ENCODE peak calls at places on chromosomes 12 and 14, in ten cellular contexts. One of them, this sample, is unnamed.

GRCh38 chr12:132972374-132972773 is 13.8 kb upstream of the ZNF26 start:
- DNase-seq in suprapubic skin: no peak
- DNase-seq in GM12878: no peak
- DNase-seq in uterus: no peak
- DNase-seq in prostate gland: no peak
- DNase-seq in esophagus muscularis mucosa: no peak
- DNase-seq in upper lobe of left lung: no peak
- DNase-seq in H54: no peak
- DNase-seq in body of pancreas: no peak
- DNase-seq in stomach: no peak
- DNase-seq in this sample: no peak

GRCh38 chr12:80864046-80864735 is 73.5 kb downstream of the LIN7A start:
- DNase-seq in suprapubic skin: no peak
- DNase-seq in GM12878: no peak
- DNase-seq in uterus: no peak
- DNase-seq in prostate gland: no peak
- DNase-seq in esophagus muscularis mucosa: no peak
- DNase-seq in upper lobe of left lung: no peak
- DNase-seq in H54: no peak
- DNase-seq in body of pancreas: no peak
- DNase-seq in stomach: no peak
- DNase-seq in this sample: no peak

GRCh38 chr12:19129486-19130223 is at the start of gene PLEKHA5:
- DNase-seq in suprapubic skin: peak
- DNase-seq in GM12878: no peak
- DNase-seq in uterus: peak
- DNase-seq in prostate gland: peak
- DNase-seq in esophagus muscularis mucosa: no peak
- DNase-seq in upper lobe of left lung: peak
- DNase-seq in H54: peak
- DNase-seq in body of pancreas: peak
- DNase-seq in stomach: peak
- DNase-seq in this sample: peak

GRCh38 chr12:66600805-66601392 is 78.0 kb downstream of the GRIP1 start:
- DNase-seq in suprapubic skin: no peak
- DNase-seq in GM12878: no peak
- DNase-seq in uterus: no peak
- DNase-seq in prostate gland: no peak
- DNase-seq in esophagus muscularis mucosa: no peak
- DNase-seq in upper lobe of left lung: no peak
- DNase-seq in H54: no peak
- DNase-seq in body of pancreas: no peak
- DNase-seq in stomach: no peak
- DNase-seq in this sample: no peak

GRCh38 chr14:100780646-100781355 is 45.1 kb upstream of the MEG3 start:
- DNase-seq in suprapubic skin: peak
- DNase-seq in GM12878: no peak
- DNase-seq in uterus: peak
- DNase-seq in prostate gland: no peak
- DNase-seq in esophagus muscularis mucosa: no peak
- DNase-seq in upper lobe of left lung: peak
- DNase-seq in H54: no peak
- DNase-seq in body of pancreas: no peak
- DNase-seq in stomach: peak
- DNase-seq in this sample: peak

GRCh38 chr12:89565002-89565401 is 39.2 kb upstream of the POC1B start:
- DNase-seq in suprapubic skin: no peak
- DNase-seq in GM12878: no peak
- DNase-seq in uterus: no peak
- DNase-seq in prostate gland: no peak
- DNase-seq in esophagus muscularis mucosa: no peak
- DNase-seq in upper lobe of left lung: no peak
- DNase-seq in H54: no peak
- DNase-seq in body of pancreas: no peak
- DNase-seq in stomach: no peak
- DNase-seq in this sample: no peak

GRCh38 chr12:122862110-122862634 is 26.9 kb downstream of the HIP1R start:
- DNase-seq in suprapubic skin: peak
- DNase-seq in GM12878: no peak
- DNase-seq in uterus: no peak
- DNase-seq in prostate gland: no peak
- DNase-seq in esophagus muscularis mucosa: no peak
- DNase-seq in upper lobe of left lung: no peak
- DNase-seq in H54: no peak
- DNase-seq in body of pancreas: no peak
- DNase-seq in stomach: no peak
- DNase-seq in this sample: no peak

GRCh38 chr12:121618659-121619233 is 7.6 kb upstream of the ORAI1 start:
- DNase-seq in suprapubic skin: no peak
- DNase-seq in GM12878: no peak
- DNase-seq in uterus: no peak
- DNase-seq in prostate gland: no peak
- DNase-seq in esophagus muscularis mucosa: no peak
- DNase-seq in upper lobe of left lung: no peak
- DNase-seq in H54: no peak
- DNase-seq in body of pancreas: no peak
- DNase-seq in stomach: no peak
- DNase-seq in this sample: no peak

GRCh38 chr12:111160350-111161142 is 208.3 kb downstream of the PHETA1 start:
- DNase-seq in suprapubic skin: no peak
- DNase-seq in GM12878: no peak
- DNase-seq in uterus: no peak
- DNase-seq in prostate gland: no peak
- DNase-seq in esophagus muscularis mucosa: no peak
- DNase-seq in upper lobe of left lung: no peak
- DNase-seq in H54: no peak
- DNase-seq in body of pancreas: no peak
- DNase-seq in stomach: no peak
- DNase-seq in this sample: no peak

GRCh38 chr12:65875635-65876034 is 51.4 kb downstream of the HMGA2 start:
- DNase-seq in suprapubic skin: no peak
- DNase-seq in GM12878: no peak
- DNase-seq in uterus: peak
- DNase-seq in prostate gland: no peak
- DNase-seq in esophagus muscularis mucosa: no peak
- DNase-seq in upper lobe of left lung: no peak
- DNase-seq in H54: no peak
- DNase-seq in body of pancreas: no peak
- DNase-seq in stomach: no peak
- DNase-seq in this sample: peak

GRCh38 chr12:41407240-41407799 is 219.2 kb downstream of the PDZRN4 start:
- DNase-seq in suprapubic skin: no peak
- DNase-seq in GM12878: no peak
- DNase-seq in uterus: no peak
- DNase-seq in prostate gland: no peak
- DNase-seq in esophagus muscularis mucosa: no peak
- DNase-seq in upper lobe of left lung: no peak
- DNase-seq in H54: no peak
- DNase-seq in body of pancreas: peak
- DNase-seq in stomach: no peak
- DNase-seq in this sample: no peak

GRCh38 chr12:55979069-55979468 is 5.2 kb downstream of the RAB5B start:
- DNase-seq in suprapubic skin: no peak
- DNase-seq in GM12878: no peak
- DNase-seq in uterus: no peak
- DNase-seq in prostate gland: no peak
- DNase-seq in esophagus muscularis mucosa: no peak
- DNase-seq in upper lobe of left lung: no peak
- DNase-seq in H54: no peak
- DNase-seq in body of pancreas: no peak
- DNase-seq in stomach: no peak
- DNase-seq in this sample: no peak
- TF ChIP-seq POLR2A in suprapubic skin: no peak
- TF ChIP-seq POLR2A in GM12878: no peak
- TF ChIP-seq POLR2A in uterus: no peak
- TF ChIP-seq POLR2A in prostate gland: no peak
- TF ChIP-seq POLR2A in esophagus muscularis mucosa: no peak
- TF ChIP-seq POLR2A in upper lobe of left lung: no peak
- TF ChIP-seq POLR2A in H54: no peak
- TF ChIP-seq POLR2A in body of pancreas: no peak
- TF ChIP-seq POLR2A in stomach: no peak
- TF ChIP-seq POLR2A in this sample: no peak

GRCh38 chr12:50354908-50355307 is 41.5 kb downstream of the FAM186A start:
- DNase-seq in suprapubic skin: no peak
- DNase-seq in GM12878: no peak
- DNase-seq in uterus: no peak
- DNase-seq in prostate gland: no peak
- DNase-seq in esophagus muscularis mucosa: no peak
- DNase-seq in upper lobe of left lung: no peak
- DNase-seq in H54: no peak
- DNase-seq in body of pancreas: no peak
- DNase-seq in stomach: no peak
- DNase-seq in this sample: no peak
- TF ChIP-seq POLR2A in suprapubic skin: no peak
- TF ChIP-seq POLR2A in GM12878: no peak
- TF ChIP-seq POLR2A in uterus: no peak
- TF ChIP-seq POLR2A in prostate gland: no peak
- TF ChIP-seq POLR2A in esophagus muscularis mucosa: no peak
- TF ChIP-seq POLR2A in upper lobe of left lung: no peak
- TF ChIP-seq POLR2A in H54: no peak
- TF ChIP-seq POLR2A in body of pancreas: no peak
- TF ChIP-seq POLR2A in stomach: no peak
- TF ChIP-seq POLR2A in this sample: no peak

GRCh38 chr12:46472144-46472705 is 99.7 kb upstream of the SLC38A2 start:
- DNase-seq in suprapubic skin: no peak
- DNase-seq in GM12878: no peak
- DNase-seq in uterus: no peak
- DNase-seq in prostate gland: no peak
- DNase-seq in esophagus muscularis mucosa: no peak
- DNase-seq in upper lobe of left lung: no peak
- DNase-seq in H54: no peak
- DNase-seq in body of pancreas: no peak
- DNase-seq in stomach: no peak
- DNase-seq in this sample: no peak

GRCh38 chr12:46471404-46471803 is 98.8 kb upstream of the SLC38A2 start:
- DNase-seq in suprapubic skin: no peak
- DNase-seq in GM12878: no peak
- DNase-seq in uterus: no peak
- DNase-seq in prostate gland: no peak
- DNase-seq in esophagus muscularis mucosa: no peak
- DNase-seq in upper lobe of left lung: no peak
- DNase-seq in H54: no peak
- DNase-seq in body of pancreas: no peak
- DNase-seq in stomach: no peak
- DNase-seq in this sample: no peak

GRCh38 chr12:46475972-46476645 is 103.5 kb upstream of the SLC38A2 start:
- DNase-seq in suprapubic skin: no peak
- DNase-seq in GM12878: no peak
- DNase-seq in uterus: no peak
- DNase-seq in prostate gland: no peak
- DNase-seq in esophagus muscularis mucosa: no peak
- DNase-seq in upper lobe of left lung: no peak
- DNase-seq in H54: no peak
- DNase-seq in body of pancreas: no peak
- DNase-seq in stomach: no peak
- DNase-seq in this sample: no peak

GRCh38 chr12:46472893-46473633 is 100.5 kb upstream of the SLC38A2 start:
- DNase-seq in suprapubic skin: no peak
- DNase-seq in GM12878: no peak
- DNase-seq in uterus: no peak
- DNase-seq in prostate gland: no peak
- DNase-seq in esophagus muscularis mucosa: no peak
- DNase-seq in upper lobe of left lung: no peak
- DNase-seq in H54: no peak
- DNase-seq in body of pancreas: peak
- DNase-seq in stomach: no peak
- DNase-seq in this sample: no peak

DNA sequence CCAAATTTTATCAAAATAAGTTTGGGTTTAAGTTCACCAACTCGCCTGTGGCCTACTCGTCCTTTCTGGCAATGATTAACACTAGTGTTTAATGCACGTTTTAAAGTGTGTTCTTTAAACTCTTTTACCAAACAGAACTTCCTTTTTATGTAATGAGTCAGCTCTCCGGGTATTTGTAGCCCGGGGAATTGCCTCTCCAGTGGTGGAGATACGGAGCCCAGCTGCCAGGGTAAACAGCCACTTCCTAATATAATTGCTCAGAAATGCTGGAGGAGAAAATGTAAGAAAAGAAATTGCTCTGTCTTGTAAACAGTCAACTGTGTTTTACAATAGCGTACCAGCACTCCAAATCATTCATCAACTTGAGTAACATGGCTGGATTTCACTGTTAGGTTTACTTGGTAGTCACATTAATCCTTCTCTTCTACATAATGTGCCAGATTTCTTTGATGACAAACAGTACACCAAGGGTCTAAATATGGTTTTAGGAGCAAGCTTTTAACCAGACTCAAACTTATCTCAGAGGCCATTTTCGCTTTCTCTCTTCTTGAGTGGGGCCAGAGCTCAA is 101.1 kb upstream of the SLC38A2 start:
- DNase-seq in suprapubic skin: no peak
- DNase-seq in GM12878: peak
- DNase-seq in uterus: peak
- DNase-seq in prostate gland: peak
- DNase-seq in esophagus muscularis mucosa: no peak
- DNase-seq in upper lobe of left lung: peak
- DNase-seq in H54: peak
- DNase-seq in body of pancreas: peak
- DNase-seq in stomach: peak
- DNase-seq in this sample: peak
- TF ChIP-seq POLR2A in suprapubic skin: no peak
- TF ChIP-seq POLR2A in GM12878: no peak
- TF ChIP-seq POLR2A in uterus: no peak
- TF ChIP-seq POLR2A in prostate gland: no peak
- TF ChIP-seq POLR2A in esophagus muscularis mucosa: no peak
- TF ChIP-seq POLR2A in upper lobe of left lung: no peak
- TF ChIP-seq POLR2A in H54: no peak
- TF ChIP-seq POLR2A in body of pancreas: no peak
- TF ChIP-seq POLR2A in stomach: no peak
- TF ChIP-seq POLR2A in this sample: no peak

GRCh38 chr12:98645572-98646067 is 530 bp downstream of the APAF1 start:
- DNase-seq in suprapubic skin: no peak
- DNase-seq in GM12878: no peak
- DNase-seq in uterus: peak
- DNase-seq in prostate gland: peak
- DNase-seq in esophagus muscularis mucosa: no peak
- DNase-seq in upper lobe of left lung: peak
- DNase-seq in H54: peak
- DNase-seq in body of pancreas: peak
- DNase-seq in stomach: peak
- DNase-seq in this sample: no peak

GRCh38 chr12:98646165-98646764 is 1.2 kb downstream of the APAF1 start:
- DNase-seq in suprapubic skin: no peak
- DNase-seq in GM12878: no peak
- DNase-seq in uterus: no peak
- DNase-seq in prostate gland: no peak
- DNase-seq in esophagus muscularis mucosa: no peak
- DNase-seq in upper lobe of left lung: no peak
- DNase-seq in H54: no peak
- DNase-seq in body of pancreas: no peak
- DNase-seq in stomach: no peak
- DNase-seq in this sample: no peak

GRCh38 chr12:98644433-98644711 is 216 bp downstream of the IKBIP start:
- DNase-seq in suprapubic skin: no peak
- DNase-seq in GM12878: no peak
- DNase-seq in uterus: no peak
- DNase-seq in prostate gland: peak
- DNase-seq in esophagus muscularis mucosa: no peak
- DNase-seq in upper lobe of left lung: peak
- DNase-seq in H54: peak
- DNase-seq in body of pancreas: peak
- DNase-seq in stomach: peak
- DNase-seq in this sample: no peak

GRCh38 chr12:98639526-98639925 is 5.1 kb downstream of the IKBIP start:
- DNase-seq in suprapubic skin: no peak
- DNase-seq in GM12878: no peak
- DNase-seq in uterus: no peak
- DNase-seq in prostate gland: no peak
- DNase-seq in esophagus muscularis mucosa: no peak
- DNase-seq in upper lobe of left lung: no peak
- DNase-seq in H54: no peak
- DNase-seq in body of pancreas: no peak
- DNase-seq in stomach: no peak
- DNase-seq in this sample: no peak

GRCh38 chr12:98644712-98645571 is at the start of the genes APAF1 and IKBIP:
- DNase-seq in suprapubic skin: peak
- DNase-seq in GM12878: peak
- DNase-seq in uterus: peak
- DNase-seq in prostate gland: peak
- DNase-seq in esophagus muscularis mucosa: peak
- DNase-seq in upper lobe of left lung: peak
- DNase-seq in H54: peak
- DNase-seq in body of pancreas: peak
- DNase-seq in stomach: peak
- DNase-seq in this sample: peak
- TF ChIP-seq POLR2A in suprapubic skin: peak
- TF ChIP-seq POLR2A in GM12878: peak
- TF ChIP-seq POLR2A in uterus: peak
- TF ChIP-seq POLR2A in prostate gland: peak
- TF ChIP-seq POLR2A in esophagus muscularis mucosa: peak
- TF ChIP-seq POLR2A in upper lobe of left lung: peak
- TF ChIP-seq POLR2A in H54: peak
- TF ChIP-seq POLR2A in body of pancreas: peak
- TF ChIP-seq POLR2A in stomach: no peak
- TF ChIP-seq POLR2A in this sample: peak